ENCODE peak calls at places on chromosomes 16 and 17, in five cellular contexts. X is T-helper 22 cell, U is A549, J is NCI-H345, Z is neural progenitor cell. D is an unnamed sample.

GRCh38 chr16:85574672-85575475 is 38.2 kb upstream of the GSE1 start:
- DNase-seq in U (no peak), X (no peak), J (peak; percentile 56), Z (peak; percentile 88), D (no peak)

GRCh38 chr17:48998557-48999440 is 1.6 kb downstream of the IGF2BP1 start:
- DNase-seq in Z (peak; percentile 42), U (peak; percentile 51), X (no peak), J (no peak), D (no peak)

GRCh38 chr17:58666858-58667267 is 25.0 kb downstream of the TEX14 start:
- DNase-seq in J (no peak), U (peak; percentile 94), Z (no peak), X (no peak), D (no peak)

GRCh38 chr17:8312251-8312650 is 2.2 kb downstream of the ARHGEF15 start:
- DNase-seq in Z (no peak), X (no peak), U (no peak), J (no peak), D (no peak)

GRCh38 chr16:83994087-83994486 is 26.0 kb downstream of the NECAB2 start:
- DNase-seq in Z (no peak), X (no peak), J (no peak), U (peak; percentile 71), D (no peak)

GRCh38 chr17:62611767-62612166 is 15.7 kb upstream of the MRC2 start:
- DNase-seq in X (no peak), J (no peak), U (no peak), Z (no peak), D (no peak)

GRCh38 chr17:62955841-62956352 is 10.1 kb upstream of the TANC2 start:
- DNase-seq in J (no peak), X (no peak), U (no peak), Z (no peak), D (no peak)

GRCh38 chr16:87802670-87803069 is 36.9 kb upstream of the KLHDC4 start:
- DNase-seq in Z (no peak), X (no peak), J (no peak), U (no peak), D (no peak)

GRCh38 chr17:57940653-57941329 is 14.4 kb downstream of the CUEDC1 start:
- DNase-seq in X (no peak), U (no peak), Z (no peak), J (peak; percentile 74), D (peak; percentile 98)

GRCh38 chr17:51351890-51352289 is 91.5 kb downstream of the UTP18 start:
- DNase-seq in J (no peak), U (no peak), Z (no peak), X (no peak), D (no peak)

GRCh38 chr17:27600471-27600870 is 30.5 kb upstream of the LGALS9 start:
- DNase-seq in U (no peak), Z (no peak), X (no peak), J (no peak), D (no peak)

GRCh38 chr16:20339744-20340143 is 12.4 kb upstream of the GP2 start:
- DNase-seq in U (no peak), J (no peak), X (no peak), Z (no peak), D (no peak)

GRCh38 chr17:31754239-31754945 is 104.7 kb downstream of the COPRS start:
- DNase-seq in J (no peak), U (peak; percentile 41), X (no peak), Z (no peak), D (no peak)

GRCh38 chr17:66123163-66123562 is 68.8 kb downstream of the CEP112 start:
- DNase-seq in U (no peak), Z (peak; percentile 4), J (no peak), X (no peak), D (no peak)

GRCh38 chr17:50072130-50072529 is 16.2 kb downstream of the ITGA3 start:
- DNase-seq in U (no peak), X (no peak), J (no peak), Z (no peak), D (no peak)

GRCh38 chr16:50430076-50430475 is 61.3 kb upstream of the BRD7 start:
- DNase-seq in Z (no peak), U (no peak), J (no peak), X (no peak), D (no peak)

GRCh38 chr17:76901542-76902197 is 33.5 kb downstream of the MGAT5B start:
- DNase-seq in X (no peak), U (no peak), Z (no peak), J (no peak), D (no peak)

GRCh38 chr16:28010671-28011070 is 52.8 kb downstream of the GSG1L start:
- DNase-seq in Z (no peak), X (no peak), J (no peak), U (no peak), D (no peak)

GRCh38 chr17:48735057-48735341 is 6.4 kb upstream of the HOXB13 start:
- DNase-seq in X (no peak), J (no peak), Z (no peak), U (no peak), D (no peak)

GRCh38 chr17:45997624-45998023 is 1.4 kb upstream of the STH start:
- DNase-seq in X (no peak), J (no peak), U (no peak), Z (no peak), D (no peak)

GRCh38 chr16:16029431-16030011 is 80.1 kb downstream of the ABCC1 start:
- DNase-seq in X (no peak), Z (no peak), J (no peak), U (no peak), D (no peak)

GRCh38 chr17:39754161-39754957 is 16.6 kb downstream of the GRB7 start:
- DNase-seq in U (peak; percentile 85), X (peak; percentile 94), Z (peak; percentile 86), J (peak; percentile 80), D (peak; percentile 79)

GRCh38 chr16:53502331-53503269 is at the start of gene AKTIP:
- DNase-seq in U (no peak), J (peak; percentile 64), Z (peak; percentile 44), X (no peak), D (peak; percentile 2)

GRCh38 chr17:17570207-17570797 is 21.2 kb downstream of the PEMT start:
- DNase-seq in J (peak; percentile 13), Z (peak; percentile 72), X (no peak), U (peak; percentile 67), D (no peak)

GRCh38 chr17:3754458-3755334 is 31.0 kb downstream of the HASPIN start:
- DNase-seq in Z (peak; percentile 95), U (peak; percentile 58), X (peak; percentile 69), J (peak; percentile 96), D (peak; percentile 86)

GRCh38 chr17:64354824-64355535 is 35.7 kb downstream of the PECAM1 start:
- DNase-seq in J (no peak), Z (no peak), X (no peak), U (no peak), D (no peak)

GRCh38 chr17:81457917-81458555 is 54.6 kb downstream of the ACTG1 start:
- DNase-seq in J (peak; percentile 46), U (no peak), Z (no peak), X (no peak), D (no peak)

GRCh38 chr17:43403846-43404245 is 5.1 kb downstream of the ARL4D start:
- DNase-seq in U (no peak), Z (peak; percentile 43), J (no peak), X (no peak), D (no peak)

GRCh38 chr16:84514874-84515835 is 10.7 kb upstream of the MEAK7 start:
- DNase-seq in X (peak; percentile 73), Z (peak; percentile 50), U (no peak), J (peak; percentile 51), D (no peak)

GRCh38 chr16:87415441-87415840 is 23.3 kb downstream of the MAP1LC3B start:
- DNase-seq in X (no peak), Z (no peak), J (no peak), U (no peak), D (no peak)

GRCh38 chr16:28561557-28562187 is 8.0 kb downstream of the SGF29 start:
- DNase-seq in X (no peak), J (no peak), Z (no peak), U (no peak), D (no peak)

GRCh38 chr16:1723450-1724147 is 17.6 kb downstream of the MAPK8IP3 start:
- DNase-seq in Z (peak; percentile 47), U (peak; percentile 41), J (peak; percentile 10), X (no peak), D (no peak)